ENCODE peak calls at places on chromosome 4, in seven cellular contexts. One of them, this sample, is unnamed.

GRCh38 chr4:168553714-168554370 is 57.0 kb downstream of the PALLD start:
- DNase-seq in endothelial cell of umbilical vein: peak; percentile 85
- DNase-seq in PC-3: no peak
- DNase-seq in GM23248: no peak
- DNase-seq in hepatocyte: no peak
- DNase-seq in astrocyte: no peak
- DNase-seq in fibroblast of lung: no peak
- DNase-seq in this sample: no peak

GRCh38 chr4:160685729-160686128 is 1478.1 kb downstream of the FSTL5 start:
- DNase-seq in endothelial cell of umbilical vein: no peak
- DNase-seq in PC-3: no peak
- DNase-seq in GM23248: no peak
- DNase-seq in hepatocyte: no peak
- DNase-seq in astrocyte: no peak
- DNase-seq in fibroblast of lung: no peak
- DNase-seq in this sample: no peak

GRCh38 chr4:184114431-184114830 is 103.2 kb downstream of the ENPP6 start:
- DNase-seq in endothelial cell of umbilical vein: no peak
- DNase-seq in PC-3: peak; percentile 22
- DNase-seq in GM23248: peak; percentile 4
- DNase-seq in hepatocyte: no peak
- DNase-seq in astrocyte: no peak
- DNase-seq in fibroblast of lung: no peak
- DNase-seq in this sample: no peak

GRCh38 chr4:36133658-36134057 is 110.7 kb downstream of the ARAP2 start:
- DNase-seq in endothelial cell of umbilical vein: no peak
- DNase-seq in PC-3: no peak
- DNase-seq in GM23248: no peak
- DNase-seq in hepatocyte: no peak
- DNase-seq in astrocyte: no peak
- DNase-seq in fibroblast of lung: no peak
- DNase-seq in this sample: peak; percentile 2

GRCh38 chr4:186472948-186473347 is 82.4 kb downstream of the MTNR1A start:
- DNase-seq in endothelial cell of umbilical vein: no peak
- DNase-seq in PC-3: peak; percentile 52
- DNase-seq in GM23248: peak; percentile 47
- DNase-seq in hepatocyte: peak; percentile 26
- DNase-seq in astrocyte: peak; percentile 23
- DNase-seq in fibroblast of lung: peak; percentile 39
- DNase-seq in this sample: peak; percentile 39

GRCh38 chr4:109916003-109916399 is 3.3 kb downstream of the EGF start:
- DNase-seq in endothelial cell of umbilical vein: no peak
- DNase-seq in PC-3: no peak
- DNase-seq in GM23248: no peak
- DNase-seq in hepatocyte: no peak
- DNase-seq in astrocyte: no peak
- DNase-seq in fibroblast of lung: no peak
- DNase-seq in this sample: no peak

GRCh38 chr4:37885496-37885895 is 5.4 kb upstream of the TBC1D1 start:
- DNase-seq in endothelial cell of umbilical vein: no peak
- DNase-seq in PC-3: no peak
- DNase-seq in GM23248: no peak
- DNase-seq in hepatocyte: peak; percentile 32
- DNase-seq in astrocyte: peak; percentile 41
- DNase-seq in fibroblast of lung: peak; percentile 56
- DNase-seq in this sample: no peak

GRCh38 chr4:15006416-15007024 is 4.2 kb downstream of the CPEB2 start:
- DNase-seq in endothelial cell of umbilical vein: peak; percentile 58
- DNase-seq in PC-3: peak; percentile 14
- DNase-seq in GM23248: peak; percentile 42
- DNase-seq in hepatocyte: no peak
- DNase-seq in astrocyte: peak; percentile 10
- DNase-seq in fibroblast of lung: peak; percentile 19
- DNase-seq in this sample: no peak

GRCh38 chr4:149645790-149646189 is 169.9 kb downstream of the IQCM start:
- DNase-seq in endothelial cell of umbilical vein: no peak
- DNase-seq in PC-3: peak; percentile 24
- DNase-seq in GM23248: no peak
- DNase-seq in hepatocyte: peak; percentile 4
- DNase-seq in astrocyte: no peak
- DNase-seq in fibroblast of lung: no peak
- DNase-seq in this sample: peak; percentile 37

GRCh38 chr4:114180481-114180880 is 201.0 kb upstream of the ARSJ start:
- DNase-seq in endothelial cell of umbilical vein: peak; percentile 87
- DNase-seq in PC-3: peak; percentile 70
- DNase-seq in GM23248: peak; percentile 83
- DNase-seq in hepatocyte: peak; percentile 79
- DNase-seq in astrocyte: peak; percentile 81
- DNase-seq in fibroblast of lung: peak; percentile 88
- DNase-seq in this sample: peak; percentile 70

GRCh38 chr4:105967058-105967658 is 71.9 kb downstream of the NPNT start:
- DNase-seq in endothelial cell of umbilical vein: no peak
- DNase-seq in PC-3: no peak
- DNase-seq in GM23248: no peak
- DNase-seq in hepatocyte: no peak
- DNase-seq in astrocyte: no peak
- DNase-seq in fibroblast of lung: no peak
- DNase-seq in this sample: no peak

GRCh38 chr4:1405636-1406415 is 416 bp downstream of the NKX1-1 start:
- DNase-seq in endothelial cell of umbilical vein: no peak
- DNase-seq in PC-3: no peak
- DNase-seq in GM23248: no peak
- DNase-seq in hepatocyte: peak; percentile 3
- DNase-seq in astrocyte: no peak
- DNase-seq in fibroblast of lung: no peak
- DNase-seq in this sample: no peak

GRCh38 chr4:153181293-153182080 is 22.8 kb upstream of the TRIM2 start:
- DNase-seq in endothelial cell of umbilical vein: no peak
- DNase-seq in PC-3: peak; percentile 57
- DNase-seq in GM23248: peak; percentile 48
- DNase-seq in hepatocyte: no peak
- DNase-seq in astrocyte: no peak
- DNase-seq in fibroblast of lung: no peak
- DNase-seq in this sample: no peak

GRCh38 chr4:82045267-82045666 is 328.5 kb downstream of the HNRNPD start:
- DNase-seq in endothelial cell of umbilical vein: no peak
- DNase-seq in PC-3: no peak
- DNase-seq in GM23248: no peak
- DNase-seq in hepatocyte: no peak
- DNase-seq in astrocyte: no peak
- DNase-seq in fibroblast of lung: no peak
- DNase-seq in this sample: no peak

GRCh38 chr4:82044141-82044993 is 329.4 kb downstream of the HNRNPD start:
- DNase-seq in endothelial cell of umbilical vein: no peak
- DNase-seq in PC-3: peak; percentile 19
- DNase-seq in GM23248: peak; percentile 71
- DNase-seq in hepatocyte: peak; percentile 85
- DNase-seq in astrocyte: peak; percentile 14
- DNase-seq in fibroblast of lung: peak; percentile 41
- DNase-seq in this sample: peak; percentile 88

GRCh38 chr4:82043809-82044137 is 330.0 kb downstream of the HNRNPD start:
- DNase-seq in endothelial cell of umbilical vein: no peak
- DNase-seq in PC-3: no peak
- DNase-seq in GM23248: no peak
- DNase-seq in hepatocyte: no peak
- DNase-seq in astrocyte: no peak
- DNase-seq in fibroblast of lung: no peak
- DNase-seq in this sample: no peak

GRCh38 chr4:82042042-82042441 is 331.7 kb downstream of the HNRNPD start:
- DNase-seq in endothelial cell of umbilical vein: no peak
- DNase-seq in PC-3: no peak
- DNase-seq in GM23248: no peak
- DNase-seq in hepatocyte: no peak
- DNase-seq in astrocyte: no peak
- DNase-seq in fibroblast of lung: no peak
- DNase-seq in this sample: no peak

DNA sequence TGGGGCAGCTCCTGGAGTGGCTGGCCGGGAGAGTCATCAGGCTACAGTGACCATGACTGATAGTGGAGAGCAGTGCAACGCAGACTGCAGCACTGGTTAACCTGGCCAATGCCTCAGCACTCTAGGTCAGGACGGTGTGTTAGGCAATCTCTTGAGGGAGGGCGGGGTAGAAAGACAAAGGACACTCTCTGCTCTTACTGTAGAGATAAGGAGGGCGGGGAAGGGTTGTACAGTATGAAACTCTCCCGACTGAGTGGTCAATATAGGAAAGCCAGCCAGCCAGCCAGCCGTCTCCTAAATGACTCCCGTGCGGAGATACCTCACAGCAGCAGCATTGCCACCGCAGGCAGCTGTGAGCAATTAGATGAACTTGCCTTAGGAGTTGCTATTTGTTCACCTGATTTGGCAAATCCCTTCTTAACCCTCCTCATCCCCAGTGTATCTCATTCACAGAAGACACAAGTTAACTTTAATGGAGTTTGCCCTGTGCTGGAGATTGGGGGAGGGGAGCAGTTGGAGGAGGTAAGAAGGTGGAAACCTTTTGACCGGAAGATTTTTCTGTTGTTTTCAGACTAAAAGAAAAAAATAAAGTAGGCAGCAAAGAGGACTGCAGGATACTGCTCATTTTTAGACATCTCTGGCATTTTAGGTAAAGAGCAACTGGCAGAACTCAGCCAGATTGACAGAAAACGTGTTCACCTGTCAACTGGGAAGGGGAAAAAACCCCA is 330.5 kb downstream of the HNRNPD start:
- DNase-seq in endothelial cell of umbilical vein: no peak
- DNase-seq in PC-3: no peak
- DNase-seq in GM23248: peak; percentile 2
- DNase-seq in hepatocyte: peak; percentile 79
- DNase-seq in astrocyte: no peak
- DNase-seq in fibroblast of lung: no peak
- DNase-seq in this sample: peak; percentile 23
- H3K27me3 ChIP-seq in endothelial cell of umbilical vein: peaks cover 18% of the 10 kb centered on the region
- H3K27me3 ChIP-seq in PC-3: peaks cover 61% of the 10 kb centered on the region
- H3K27me3 ChIP-seq in GM23248: peaks cover 15% of the 10 kb centered on the region
- H3K27me3 ChIP-seq in hepatocyte: peaks cover 39% of the 10 kb centered on the region
- H3K27me3 ChIP-seq in astrocyte: peaks cover 26% of the 10 kb centered on the region
- H3K27me3 ChIP-seq in fibroblast of lung: peaks cover 6% of the 10 kb centered on the region
- H3K27me3 ChIP-seq in this sample: peaks cover 66% of the 10 kb centered on the region

GRCh38 chr4:100716416-100716815 is 198.6 kb upstream of the EMCN start:
- DNase-seq in endothelial cell of umbilical vein: no peak
- DNase-seq in PC-3: no peak
- DNase-seq in GM23248: no peak
- DNase-seq in hepatocyte: no peak
- DNase-seq in astrocyte: no peak
- DNase-seq in fibroblast of lung: no peak
- DNase-seq in this sample: no peak

GRCh38 chr4:100722133-100722532 is 204.3 kb upstream of the EMCN start:
- DNase-seq in endothelial cell of umbilical vein: no peak
- DNase-seq in PC-3: no peak
- DNase-seq in GM23248: no peak
- DNase-seq in hepatocyte: no peak
- DNase-seq in astrocyte: no peak
- DNase-seq in fibroblast of lung: no peak
- DNase-seq in this sample: no peak

GRCh38 chr4:100721077-100721476 is 203.3 kb upstream of the EMCN start:
- DNase-seq in endothelial cell of umbilical vein: no peak
- DNase-seq in PC-3: no peak
- DNase-seq in GM23248: no peak
- DNase-seq in hepatocyte: no peak
- DNase-seq in astrocyte: no peak
- DNase-seq in fibroblast of lung: no peak
- DNase-seq in this sample: no peak

GRCh38 chr4:100722866-100723459 is 205.1 kb upstream of the EMCN start:
- DNase-seq in endothelial cell of umbilical vein: no peak
- DNase-seq in PC-3: no peak
- DNase-seq in GM23248: no peak
- DNase-seq in hepatocyte: no peak
- DNase-seq in astrocyte: no peak
- DNase-seq in fibroblast of lung: no peak
- DNase-seq in this sample: no peak

DNA sequence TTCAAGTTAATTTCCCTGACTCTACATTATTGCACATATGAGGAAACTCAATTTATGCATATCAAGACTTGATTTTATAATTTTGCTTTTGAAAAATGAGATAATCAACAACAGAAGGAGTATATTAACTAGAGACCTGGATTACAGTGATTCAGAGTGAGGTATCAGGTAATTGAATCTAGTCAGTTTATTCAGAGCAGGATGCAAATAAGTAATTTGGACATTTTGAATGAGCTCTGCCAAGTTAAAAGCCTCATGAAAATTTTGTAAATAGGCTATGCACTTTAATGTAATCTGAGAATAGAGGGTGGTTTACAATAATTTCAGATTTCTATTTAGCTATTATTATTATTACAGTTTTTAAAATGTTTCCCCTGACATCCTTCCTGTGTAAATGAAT is 203.7 kb upstream of the EMCN start:
- DNase-seq in endothelial cell of umbilical vein: no peak
- DNase-seq in PC-3: no peak
- DNase-seq in GM23248: no peak
- DNase-seq in hepatocyte: no peak
- DNase-seq in astrocyte: no peak
- DNase-seq in fibroblast of lung: no peak
- DNase-seq in this sample: no peak
- TF ChIP-seq EZH2 in endothelial cell of umbilical vein: no peak
- TF ChIP-seq EZH2 in PC-3: no peak
- TF ChIP-seq EZH2 in GM23248: no peak
- TF ChIP-seq EZH2 in hepatocyte: no peak
- TF ChIP-seq EZH2 in astrocyte: no peak
- TF ChIP-seq EZH2 in fibroblast of lung: no peak
- TF ChIP-seq EZH2 in this sample: no peak

DNA sequence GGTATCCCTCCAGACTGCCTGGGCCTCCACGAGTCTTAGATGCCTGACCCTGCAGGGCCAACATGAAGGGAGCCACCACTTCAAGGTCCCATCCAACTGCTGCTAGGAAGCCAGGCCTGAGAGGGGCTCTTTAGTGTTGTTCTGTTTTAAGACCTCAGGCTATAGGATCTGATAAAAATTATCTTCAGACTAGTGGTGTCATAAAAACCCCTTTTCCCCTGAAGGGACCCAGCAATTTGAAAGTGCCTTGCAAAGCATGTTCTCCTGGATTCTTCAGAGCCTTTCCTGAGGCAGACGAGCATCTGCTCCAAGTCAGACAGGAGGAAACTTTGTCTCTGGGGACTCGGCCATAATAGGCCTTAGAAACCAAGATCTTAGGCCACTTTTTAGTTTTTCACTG is 26.9 kb downstream of the TSPAN5 start:
- DNase-seq in endothelial cell of umbilical vein: no peak
- DNase-seq in PC-3: no peak
- DNase-seq in GM23248: no peak
- DNase-seq in hepatocyte: no peak
- DNase-seq in astrocyte: no peak
- DNase-seq in fibroblast of lung: no peak
- DNase-seq in this sample: no peak
- H3K79me2 ChIP-seq in endothelial cell of umbilical vein: peaks cover 82% of the 10 kb centered on the region
- H3K79me2 ChIP-seq in PC-3: peaks cover 100% of the 10 kb centered on the region
- H3K79me2 ChIP-seq in GM23248: peaks cover 98% of the 10 kb centered on the region
- H3K79me2 ChIP-seq in hepatocyte: peaks cover 74% of the 10 kb centered on the region
- H3K79me2 ChIP-seq in astrocyte: peaks cover 100% of the 10 kb centered on the region
- H3K79me2 ChIP-seq in fibroblast of lung: peaks cover 93% of the 10 kb centered on the region
- H3K79me2 ChIP-seq in this sample: peaks cover 92% of the 10 kb centered on the region

DNA sequence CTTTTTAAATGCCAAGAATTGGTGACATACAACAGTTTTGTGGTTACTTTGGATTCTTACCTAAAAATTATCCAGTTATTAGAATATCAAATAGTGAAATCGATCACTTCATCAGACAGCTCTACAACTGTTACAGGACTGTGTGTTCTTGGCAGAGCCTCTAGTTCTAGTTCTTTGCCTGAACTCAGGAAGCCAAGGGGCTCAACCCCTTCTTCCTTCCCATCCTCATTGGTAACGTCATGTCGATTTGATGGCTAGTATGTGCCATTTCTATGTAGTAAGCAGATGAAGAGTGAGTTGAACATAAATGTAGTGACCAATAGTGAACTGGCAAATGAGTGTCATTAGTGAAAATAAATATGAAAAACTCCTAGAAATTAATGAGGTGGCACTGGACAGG is 59.4 kb upstream of the LIMCH1 start:
- DNase-seq in endothelial cell of umbilical vein: peak; percentile 49
- DNase-seq in PC-3: no peak
- DNase-seq in GM23248: no peak
- DNase-seq in hepatocyte: no peak
- DNase-seq in astrocyte: no peak
- DNase-seq in fibroblast of lung: no peak
- DNase-seq in this sample: no peak
- H3K27me3 ChIP-seq in endothelial cell of umbilical vein: peaks cover 17% of the 10 kb centered on the region
- H3K27me3 ChIP-seq in PC-3: no peaks in the 10 kb centered on the region
- H3K27me3 ChIP-seq in GM23248: no peaks in the 10 kb centered on the region
- H3K27me3 ChIP-seq in hepatocyte: no peaks in the 10 kb centered on the region
- H3K27me3 ChIP-seq in astrocyte: no peaks in the 10 kb centered on the region
- H3K27me3 ChIP-seq in fibroblast of lung: no peaks in the 10 kb centered on the region
- H3K27me3 ChIP-seq in this sample: no peaks in the 10 kb centered on the region

This sample was measured in neural progenitor cell.